ENCODE peak calls at places on chromosomes 16 and 17, in six cellular contexts. N is AG04449; Q is activated CD4-positive, alpha-beta T cell treated with anti-CD3 and anti-CD28 coated beads for 4 hours; U is stimulated activated CD8-positive, alpha-beta memory T cell treated with anti-CD3 and anti-CD28 coated beads, Interleukin-7, amount 100 ng/mL, for 48 hours; M is A172; J is pons. A is an unnamed sample.
A peak's percentile ranks its signal among the peaks of the same experiment; 100 is the strongest.

GRCh38 chr16:86074651-86075487 is 175.9 kb downstream of the IRF8 start:
- DNase-seq in N (no peak), Q (no peak), U (no peak), M (no peak), J (no peak), A (no peak)

GRCh38 chr17:17928422-17929386 is 43.5 kb downstream of the TOM1L2 start:
- DNase-seq in M (no peak), J (peak; percentile 86), N (no peak), U (no peak), Q (no peak), A (no peak)

GRCh38 chr16:89407925-89408300 is 82.4 kb downstream of the ANKRD11 start:
- DNase-seq in J (no peak), M (no peak), Q (no peak), U (no peak), N (no peak), A (no peak)

GRCh38 chr16:30186782-30187555 is 3.6 kb downstream of the CORO1A start:
- DNase-seq in J (no peak), N (no peak), M (no peak), Q (peak; percentile 91), U (peak; percentile 81), A (peak; percentile 48)

GRCh38 chr17:27849474-27850185 is 43.5 kb downstream of the LYRM9 start:
- DNase-seq in N (no peak), U (no peak), J (no peak), Q (no peak), M (no peak), A (no peak)

GRCh38 chr16:68444058-68444657 is 4.2 kb downstream of the SMPD3 start:
- DNase-seq in J (no peak), U (no peak), Q (no peak), M (peak; percentile 58), N (no peak), A (peak; percentile 48)

GRCh38 chr16:58678716-58679115 is 5.9 kb downstream of the SLC38A7 start:
- DNase-seq in J (peak; percentile 71), N (no peak), Q (no peak), M (no peak), U (no peak), A (peak; percentile 54)

GRCh38 chr17:72351365-72351764 is 230.5 kb downstream of the SOX9 start:
- DNase-seq in N (no peak), U (no peak), J (no peak), M (no peak), Q (no peak), A (no peak)

GRCh38 chr16:54939537-54940278 is 9.0 kb downstream of the IRX5 start:
- DNase-seq in M (no peak), J (no peak), N (no peak), U (no peak), Q (no peak), A (peak; percentile 34)

A was measured in AG08395.